ENCODE peak calls at places on chromosomes 12 and 14, in four cellular contexts. M is mucosa of descending colon, H is Calu3, S is fibroblast of lung. F is an unnamed sample.

GRCh38 chr14:85607571-85608219 is 77.8 kb downstream of the FLRT2 start:
- DNase-seq in M (no peak), H (no peak), S (peak; percentile 90), F (no peak)

GRCh38 chr12:54421175-54421872 is 2.3 kb upstream of the ITGA5 start:
- DNase-seq in M (no peak), H (no peak), S (peak; percentile 50), F (no peak)

GRCh38 chr12:115761784-115762183 is 515.7 kb downstream of the MED13L start:
- DNase-seq in M (no peak), H (no peak), S (no peak), F (no peak)

GRCh38 chr14:101072531-101072930 is 169.0 kb upstream of the RTL1 start:
- DNase-seq in M (no peak), H (no peak), S (peak; percentile 25), F (peak; percentile 5)

GRCh38 chr14:25406818-25407217 is 356.9 kb upstream of the STXBP6 start:
- DNase-seq in M (no peak), H (peak; percentile 41), S (peak; percentile 1), F (no peak)

GRCh38 chr12:267581-268482 is 5.2 kb upstream of the SLC6A13 start:
- DNase-seq in M (no peak), H (no peak), S (peak; percentile 14), F (no peak)

GRCh38 chr12:105444050-105444808 is 113.7 kb downstream of the C12orf75 start:
- DNase-seq in M (no peak), H (peak; percentile 18), S (peak; percentile 87), F (no peak)

GRCh38 chr14:78164226-78164853 is 5.8 kb upstream of the NRXN3 start:
- DNase-seq in M (no peak), H (peak; percentile 64), S (no peak), F (no peak)

DNA sequence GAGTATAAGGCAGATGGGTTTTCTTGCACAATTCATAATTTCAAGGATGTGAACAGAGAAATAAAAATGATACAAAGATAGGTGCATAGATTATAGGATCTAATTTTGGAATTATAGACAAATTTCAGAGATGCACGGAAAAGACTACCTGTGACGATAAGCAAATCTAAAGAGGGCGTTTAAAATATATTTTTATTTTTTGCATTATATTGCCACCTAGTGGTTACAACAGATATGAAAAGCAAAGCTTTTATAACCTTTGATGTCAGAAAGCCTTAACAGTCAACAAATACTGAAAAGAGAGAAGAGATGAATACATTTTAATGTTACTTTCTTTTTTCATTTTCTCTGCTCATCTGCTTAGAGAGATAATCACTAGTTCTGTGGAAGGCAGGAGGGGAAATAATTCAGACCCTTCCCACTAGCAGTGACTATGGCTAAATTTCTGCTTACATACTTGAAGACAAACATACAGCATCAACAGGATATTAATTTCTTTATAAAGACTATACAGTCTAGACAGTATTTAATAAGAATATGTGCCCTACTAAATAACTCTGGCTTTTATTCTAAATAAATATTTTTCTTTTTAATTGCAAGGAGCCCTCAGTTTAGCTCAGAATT is 46.3 kb downstream of the NTS start:
- DNase-seq in M (no peak), H (no peak), S (peak; percentile 2), F (no peak)
- TF ChIP-seq CTCF in M (no peak), H (peak; percentile 45), S (no peak), F (peak; percentile 84)

GRCh38 chr14:23360496-23360895 is 4.5 kb downstream of the EFS start:
- DNase-seq in M (no peak), H (peak; percentile 13), S (no peak), F (no peak)
- TF ChIP-seq CTCF in M (no peak), H (no peak), S (no peak), F (no peak)

DNA sequence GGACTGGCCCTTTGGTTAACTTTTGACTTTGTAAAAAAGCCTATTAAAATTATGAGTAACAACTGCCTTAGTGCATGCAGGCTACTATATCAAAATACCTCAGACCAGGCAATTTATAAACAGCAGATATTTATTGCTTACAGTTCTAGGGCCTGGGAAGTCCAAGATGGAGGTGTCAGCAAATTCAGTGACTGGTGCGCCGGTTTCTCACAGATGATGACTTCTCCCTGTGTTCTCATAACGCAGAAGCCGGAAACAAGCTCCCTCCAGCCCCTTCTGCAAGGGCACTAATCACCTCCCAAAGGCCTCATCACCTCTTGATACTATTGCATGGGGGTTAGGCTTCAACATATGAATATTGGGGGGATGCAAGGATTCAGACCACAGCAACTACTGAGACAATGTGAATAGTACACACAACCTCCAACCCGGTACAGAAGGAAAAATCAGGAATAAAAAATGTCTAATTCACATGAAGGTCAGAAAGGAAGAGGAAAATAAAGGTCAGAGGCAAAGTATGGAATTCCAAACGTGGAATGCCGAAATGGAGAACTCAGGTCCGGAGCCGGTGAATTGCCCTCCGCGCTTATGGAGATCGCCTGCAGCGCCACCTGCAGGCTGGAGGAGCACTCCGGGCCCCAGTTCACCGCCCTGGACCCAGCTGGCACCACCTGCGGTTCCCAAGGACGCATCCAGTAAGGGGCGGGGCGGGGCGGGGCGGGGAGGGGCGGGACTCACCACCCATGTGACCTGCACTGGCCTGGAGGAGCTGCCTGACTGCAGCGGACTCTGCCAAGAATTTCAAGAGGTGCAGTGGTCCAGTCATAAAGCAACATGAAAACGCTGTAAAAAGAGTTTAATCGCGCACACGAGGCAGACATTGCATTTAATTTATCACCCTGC is 203.4 kb downstream of the KIF26A start:
- DNase-seq in M (peak; percentile 83), H (peak; percentile 80), S (no peak), F (no peak)
- TF ChIP-seq CTCF in M (peak; percentile 76), H (peak; percentile 54), S (no peak), F (no peak)

GRCh38 chr12:65432606-65433005 is 154.1 kb downstream of the MSRB3 start:
- DNase-seq in M (no peak), H (no peak), S (no peak), F (no peak)

GRCh38 chr12:65430571-65431306 is 152.3 kb downstream of the MSRB3 start:
- DNase-seq in M (no peak), H (peak; percentile 26), S (peak; percentile 89), F (no peak)

GRCh38 chr12:65427646-65428045 is 149.2 kb downstream of the MSRB3 start:
- DNase-seq in M (no peak), H (no peak), S (no peak), F (no peak)
- TF ChIP-seq CTCF in M (no peak), H (no peak), S (no peak), F (no peak)

DNA sequence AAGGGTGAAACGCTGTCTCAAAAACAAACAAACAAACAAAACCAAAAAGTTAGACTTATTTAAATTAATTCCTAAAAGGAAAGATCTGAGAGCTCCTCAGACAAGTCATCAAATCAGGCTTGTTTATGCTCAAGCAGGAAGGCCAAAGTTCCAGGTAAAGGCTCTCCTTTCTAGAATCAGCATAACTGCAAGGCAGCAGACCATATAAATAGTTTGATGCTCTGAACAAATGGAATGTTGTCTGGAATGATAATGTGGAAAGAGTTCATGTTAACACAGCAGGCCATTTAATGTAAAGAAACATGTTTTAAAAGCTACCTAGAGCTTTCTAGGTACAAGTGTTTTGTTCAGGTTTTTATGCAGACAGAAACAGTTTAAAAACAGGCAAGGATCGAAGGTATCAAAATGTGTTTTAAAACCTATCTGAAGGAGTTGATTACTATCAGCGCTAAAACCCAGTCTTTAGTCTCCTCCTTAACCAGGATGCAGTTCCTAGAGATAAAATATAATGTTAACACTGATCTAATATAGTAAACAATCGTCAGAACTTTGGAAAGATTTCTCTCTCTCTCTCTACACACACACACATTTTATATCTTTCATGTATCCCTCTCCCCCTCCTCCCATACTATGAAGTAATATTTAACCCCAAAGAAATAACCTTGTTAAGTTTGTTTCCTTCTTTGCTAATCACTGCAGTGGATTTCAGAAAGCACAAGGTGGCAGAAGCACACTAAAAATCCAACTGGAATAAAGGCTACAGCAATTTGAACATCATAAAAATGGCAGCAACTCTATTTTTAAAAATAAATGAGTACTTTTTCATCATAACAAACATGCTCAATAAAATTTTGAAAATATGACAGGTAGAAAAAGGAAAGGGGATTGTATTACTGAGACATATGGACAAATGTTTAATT is 135.5 kb downstream of the PAWR start:
- DNase-seq in M (no peak), H (peak; percentile 44), S (peak; percentile 57), F (no peak)
- TF ChIP-seq CTCF in M (no peak), H (peak; percentile 61), S (peak; percentile 81), F (no peak)

DNA sequence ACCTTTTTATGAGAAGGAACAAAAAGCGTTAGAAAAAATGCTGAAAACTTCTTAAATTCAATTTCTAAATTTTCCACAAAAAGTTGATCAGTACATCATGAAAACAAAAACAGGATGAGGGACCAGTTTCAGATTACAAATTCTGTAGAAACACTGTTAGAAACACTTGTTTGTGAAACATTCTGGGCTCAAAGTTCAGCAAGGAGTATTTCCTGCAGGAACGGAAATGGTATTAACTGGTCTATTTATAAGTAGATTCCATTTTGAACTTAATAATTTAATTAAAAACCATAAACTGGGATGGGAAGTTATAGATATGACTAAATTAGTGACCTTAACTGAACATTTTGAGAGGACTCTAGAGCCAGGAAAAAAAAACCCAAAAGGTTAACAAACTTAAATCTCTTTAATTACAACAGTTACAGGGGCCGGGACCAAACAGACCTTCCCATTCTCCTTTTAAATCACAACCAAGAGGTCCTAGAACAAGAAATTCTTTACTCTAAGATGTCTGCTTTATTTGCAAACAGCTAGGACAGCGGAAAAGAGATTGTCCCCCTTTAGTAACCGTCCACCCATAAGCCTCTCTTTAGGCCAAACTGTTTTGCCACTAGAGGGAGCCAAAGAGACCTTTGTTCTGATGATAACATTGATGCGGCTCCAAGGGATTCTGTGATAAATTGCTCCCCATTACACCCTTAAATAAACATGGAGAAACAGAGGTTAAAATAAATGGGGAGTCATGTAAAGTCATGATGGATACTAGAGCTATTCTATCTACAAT is 69.0 kb upstream of the RERGL start:
- DNase-seq in M (no peak), H (no peak), S (peak; percentile 18), F (no peak)
- TF ChIP-seq CTCF in M (peak; percentile 16), H (peak; percentile 59), S (peak; percentile 82), F (no peak)

GRCh38 chr12:76111209-76111749 is 26.8 kb upstream of the NAP1L1 start:
- DNase-seq in M (no peak), H (no peak), S (no peak), F (no peak)

GRCh38 chr12:76117751-76118150 is 33.3 kb upstream of the NAP1L1 start:
- DNase-seq in M (no peak), H (no peak), S (no peak), F (no peak)

GRCh38 chr12:76119887-76120286 is 35.4 kb upstream of the NAP1L1 start:
- DNase-seq in M (no peak), H (no peak), S (no peak), F (no peak)

GRCh38 chr12:76113800-76114757 is 29.6 kb upstream of the NAP1L1 start:
- DNase-seq in M (no peak), H (no peak), S (no peak), F (no peak)

DNA sequence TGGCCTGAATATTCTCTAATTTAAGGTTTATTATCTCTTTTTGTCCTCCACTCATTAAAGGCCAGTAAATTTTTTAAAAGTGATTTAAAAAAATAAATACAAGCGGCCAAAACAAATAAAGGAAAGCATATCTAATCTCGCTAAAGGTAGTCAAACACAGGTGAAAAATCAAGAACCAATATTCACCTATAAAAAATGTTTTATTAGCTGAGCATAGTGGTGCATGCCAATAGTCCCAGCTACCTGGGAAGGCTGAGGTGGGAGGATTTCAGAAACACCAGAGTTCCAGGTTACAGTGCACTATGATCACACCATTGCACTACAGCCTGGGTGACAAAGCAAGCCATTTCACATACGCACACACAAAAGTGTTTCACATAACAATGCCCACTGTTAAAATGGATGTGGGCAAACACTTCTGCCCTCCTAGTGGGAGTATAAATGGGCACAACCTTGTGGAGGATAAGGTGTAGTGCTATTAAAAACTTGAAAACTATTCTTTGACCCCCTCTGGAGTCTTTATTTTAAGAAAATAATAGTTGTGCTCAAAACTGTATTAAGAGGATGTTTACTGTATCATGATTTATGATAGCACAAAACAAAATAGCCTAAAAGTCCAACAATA is 32.7 kb upstream of the NAP1L1 start:
- DNase-seq in M (no peak), H (no peak), S (no peak), F (no peak)
- TF ChIP-seq CTCF in M (no peak), H (no peak), S (no peak), F (no peak)

F was measured in activated B cell treated with CpG ODN at 0.5 μM for 24 hours.